ENCODE peak calls at places on chromosomes 16 and 17, in nine cellular contexts. S is osteoblast, W is uterus, H is tibial artery, R is IMR-90, P is heart right ventricle, B is NB4, A is fibroblast of mammary gland, U is neural crest cell. K is an unnamed sample.

GRCh38 chr16:188674-189073 is 8.4 kb downstream of the HBQ1 start:
- DNase-seq in U (no peak), H (no peak), W (no peak), S (peak), R (no peak), B (peak), A (no peak), P (no peak), K (no peak)

GRCh38 chr16:75198135-75198600 is 8.8 kb downstream of the CTRB2 start:
- DNase-seq in H (peak), S (peak), P (no peak), B (no peak), A (peak), R (peak), U (no peak), W (peak), K (no peak)

GRCh38 chr17:27668488-27668823 is 37.5 kb downstream of the LGALS9 start:
- DNase-seq in S (no peak), R (no peak), H (no peak), A (no peak), B (no peak), P (no peak), U (no peak), W (no peak), K (no peak)

GRCh38 chr17:83171661-83172060 is 92.3 kb downstream of the METRNL start:
- DNase-seq in S (peak), B (no peak), R (no peak), H (no peak), U (no peak), P (no peak), W (no peak), A (no peak), K (no peak)

GRCh38 chr16:21599994-21600773 is 807 bp downstream of the METTL9 start:
- DNase-seq in U (no peak), W (no peak), A (peak), S (peak), B (peak), H (no peak), R (peak), P (no peak), K (no peak)

GRCh38 chr17:44024853-44025252 is 10.1 kb upstream of the TMEM101 start:
- DNase-seq in B (no peak), R (no peak), W (no peak), S (peak), H (no peak), A (no peak), U (no peak), P (no peak), K (no peak)

GRCh38 chr16:8645141-8645521 is 23.6 kb downstream of the METTL22 start:
- DNase-seq in P (no peak), H (no peak), R (no peak), A (no peak), S (no peak), U (no peak), B (peak), W (no peak), K (no peak)

GRCh38 chr17:3982113-3982512 is 17.9 kb upstream of the ATP2A3 start:
- DNase-seq in H (no peak), R (no peak), S (peak), A (no peak), P (no peak), U (no peak), B (no peak), W (no peak), K (no peak)

GRCh38 chr16:51818342-51818944 is 667.4 kb upstream of the SALL1 start:
- DNase-seq in S (no peak), B (peak), A (peak), W (peak), U (peak), H (no peak), P (no peak), R (peak), K (no peak)

GRCh38 chr17:7650509-7651096 is at the start of gene ATP1B2:
- DNase-seq in R (no peak), P (peak), B (peak), W (peak), A (peak), H (no peak), U (peak), S (peak), K (peak)

GRCh38 chr17:64343833-64344637 is 46.6 kb downstream of the PECAM1 start:
- DNase-seq in A (peak), W (peak), B (no peak), R (peak), H (peak), P (peak), U (no peak), S (peak), K (no peak)

GRCh38 chr17:21297026-21297520 is 12.6 kb downstream of the MAP2K3 start:
- DNase-seq in P (no peak), W (no peak), S (peak), A (peak), B (no peak), R (no peak), U (no peak), H (no peak), K (no peak)

GRCh38 chr16:70709457-70709856 is 23.6 kb upstream of the MTSS2 start:
- DNase-seq in A (no peak), R (no peak), S (no peak), W (no peak), B (no peak), U (no peak), H (no peak), P (no peak), K (no peak)

GRCh38 chr16:87389245-87389644 is 2.9 kb upstream of the MAP1LC3B start:
- DNase-seq in W (no peak), P (no peak), R (no peak), U (no peak), B (peak), S (no peak), A (no peak), H (no peak), K (no peak)

GRCh38 chr17:7380855-7381683 is at the start of gene TNK1:
- DNase-seq in A (no peak), B (no peak), S (peak), W (peak), P (peak), R (no peak), H (no peak), U (no peak), K (no peak)

GRCh38 chr17:18117974-18118632 is 9.5 kb downstream of the MYO15A start:
- DNase-seq in A (peak), P (no peak), H (no peak), R (peak), W (no peak), S (no peak), B (no peak), U (no peak), K (no peak)

GRCh38 chr17:29977836-29978235 is 36.4 kb downstream of the EFCAB5 start:
- DNase-seq in W (no peak), H (no peak), R (peak), P (no peak), B (no peak), A (peak), S (peak), U (no peak), K (no peak)

GRCh38 chr17:50624321-50624935 is 10.3 kb upstream of the ABCC3 start:
- DNase-seq in B (no peak), S (peak), A (no peak), P (no peak), W (no peak), H (no peak), R (no peak), U (no peak), K (no peak)

GRCh38 chr17:77423589-77424451 is 283.1 kb downstream of the SEC14L1 start:
- DNase-seq in U (no peak), B (no peak), H (peak), R (peak), P (peak), A (peak), S (peak), W (peak), K (no peak)

GRCh38 chr16:66740533-66740932 is 10.9 kb downstream of the DYNC1LI2 start:
- DNase-seq in S (no peak), B (no peak), P (no peak), H (no peak), R (no peak), U (no peak), W (no peak), A (peak), K (no peak)

GRCh38 chr17:17377071-17377487 is 73.9 kb downstream of the NT5M start:
- DNase-seq in H (no peak), A (no peak), P (no peak), S (peak), U (no peak), B (no peak), R (no peak), W (no peak), K (no peak)

GRCh38 chr17:79338142-79338541 is 263.5 kb downstream of the ENGASE start:
- DNase-seq in W (no peak), U (no peak), P (no peak), A (no peak), H (no peak), R (no peak), S (no peak), B (no peak), K (no peak)

GRCh38 chr17:56754523-56755208 is 79.1 kb downstream of the C17orf67 start:
- DNase-seq in P (no peak), B (peak), S (peak), A (peak), W (no peak), U (no peak), H (no peak), R (peak), K (no peak)

GRCh38 chr16:89331371-89332109 is 114.0 kb downstream of the ZNF778 start:
- DNase-seq in H (no peak), R (no peak), S (peak), W (no peak), P (no peak), A (no peak), B (no peak), U (no peak), K (no peak)

GRCh38 chr17:7260601-7261376 is 1.5 kb downstream of the CLDN7 start:
- DNase-seq in S (peak), P (no peak), R (no peak), H (no peak), U (no peak), W (no peak), A (no peak), B (no peak), K (peak)

GRCh38 chr17:76685846-76686245 is 24.9 kb downstream of the MXRA7 start:
- DNase-seq in R (no peak), B (no peak), A (no peak), P (peak), W (no peak), S (no peak), U (no peak), H (no peak), K (no peak)

GRCh38 chr17:19746517-19746916 is 1.6 kb downstream of the ALDH3A1 start:
- DNase-seq in S (no peak), W (no peak), P (no peak), R (no peak), U (no peak), A (no peak), B (no peak), H (no peak), K (no peak)

GRCh38 chr16:57693539-57693938 is 1.1 kb upstream of the DRC7 start:
- DNase-seq in W (no peak), S (no peak), B (no peak), P (no peak), A (no peak), R (no peak), U (no peak), H (no peak), K (no peak)

GRCh38 chr17:77601054-77601979 is 357.2 kb upstream of the TNRC6C start:
- DNase-seq in P (peak), B (no peak), H (peak), S (peak), W (peak), R (no peak), A (no peak), U (no peak), K (no peak)

GRCh38 chr17:63113167-63113566 is 147.1 kb downstream of the TANC2 start:
- DNase-seq in W (no peak), B (peak), H (no peak), S (no peak), A (peak), R (no peak), U (no peak), P (no peak), K (no peak)

GRCh38 chr16:87838643-87839541 is 30.4 kb downstream of the SLC7A5 start:
- DNase-seq in S (no peak), U (no peak), W (no peak), H (no peak), R (no peak), P (no peak), B (no peak), A (no peak), K (no peak)

GRCh38 chr17:60170835-60171752 is 21.3 kb downstream of the CA4 start:
- DNase-seq in H (no peak), A (peak), U (no peak), P (no peak), S (no peak), W (no peak), B (no peak), R (peak), K (no peak)

GRCh38 chr17:333626-334396 is 18.8 kb downstream of the RPH3AL start:
- DNase-seq in B (no peak), H (peak), U (peak), A (peak), S (peak), R (peak), W (peak), P (peak), K (no peak)

GRCh38 chr17:19376799-19377198 is 1.5 kb upstream of the MAPK7 start:
- DNase-seq in S (no peak), W (peak), R (no peak), A (no peak), B (no peak), H (peak), P (no peak), U (no peak), K (no peak)

GRCh38 chr17:50355336-50355700 is 9.4 kb downstream of the XYLT2 start:
- DNase-seq in P (no peak), B (no peak), R (no peak), W (no peak), S (peak), U (no peak), H (no peak), A (no peak), K (no peak)

GRCh38 chr16:50298591-50299507 is 32.5 kb downstream of the ADCY7 start:
- DNase-seq in U (no peak), R (no peak), B (no peak), W (peak), P (peak), S (peak), H (peak), A (no peak), K (no peak)

GRCh38 chr17:50863221-50863843 is 2.8 kb downstream of the TOB1 start:
- DNase-seq in W (no peak), P (no peak), U (peak), H (no peak), R (no peak), A (peak), B (peak), S (no peak), K (no peak)

GRCh38 chr16:79528281-79528680 is 72.3 kb downstream of the MAF start:
- DNase-seq in W (no peak), B (no peak), H (no peak), P (no peak), A (no peak), S (no peak), U (no peak), R (no peak), K (no peak)

GRCh38 chr17:39513256-39513655 is 52.0 kb downstream of the CDK12 start:
- DNase-seq in P (no peak), S (no peak), W (no peak), R (no peak), A (no peak), B (no peak), H (no peak), U (no peak), K (no peak)

GRCh38 chr17:49016775-49017463 is 19.7 kb downstream of the IGF2BP1 start:
- DNase-seq in U (no peak), H (peak), A (peak), R (peak), S (peak), W (peak), P (no peak), B (no peak), K (no peak)
- TF ChIP-seq CTCF in U (no peak), H (no peak), A (no peak), R (no peak), S (no peak), W (no peak), P (no peak), B (no peak), K (no peak)

GRCh38 chr17:5078106-5079028 is at the start of gene ZFP3:
- DNase-seq in U (no peak), B (peak), H (peak), P (peak), R (peak), S (peak), A (peak), W (peak), K (no peak)
- TF ChIP-seq CTCF in U (no peak), B (peak), H (no peak), P (no peak), R (no peak), S (no peak), A (no peak), W (no peak), K (no peak)

GRCh38 chr16:84158455-84158854 is 13.3 kb downstream of the DNAAF1 start:
- DNase-seq in U (no peak), P (no peak), S (peak), A (no peak), W (no peak), H (no peak), B (no peak), R (no peak), K (no peak)

GRCh38 chr16:84155226-84155625 is 10.1 kb downstream of the DNAAF1 start:
- DNase-seq in P (no peak), H (no peak), S (no peak), W (no peak), R (no peak), A (no peak), U (no peak), B (no peak), K (no peak)

GRCh38 chr16:84153660-84154214 is 8.6 kb downstream of the DNAAF1 start:
- DNase-seq in S (peak), H (peak), B (peak), R (peak), U (no peak), A (peak), W (no peak), P (no peak), K (no peak)

GRCh38 chr16:84159006-84159405 is 13.9 kb downstream of the DNAAF1 start:
- DNase-seq in P (no peak), U (no peak), W (no peak), B (no peak), H (peak), A (no peak), R (no peak), S (no peak), K (no peak)

GRCh38 chr16:84156342-84156784 is 11.3 kb downstream of the DNAAF1 start:
- DNase-seq in B (no peak), W (no peak), A (peak), R (no peak), H (no peak), U (no peak), S (no peak), P (no peak), K (no peak)
- TF ChIP-seq CTCF in B (no peak), W (no peak), A (peak), R (peak), H (no peak), U (peak), S (no peak), P (no peak), K (no peak)

GRCh38 chr16:83744521-83744981 is 63.2 kb upstream of the HSBP1 start:
- DNase-seq in U (peak), B (peak), S (no peak), R (peak), W (no peak), H (peak), A (no peak), P (peak), K (no peak)

GRCh38 chr16:83743241-83743640 is 64.5 kb upstream of the HSBP1 start:
- DNase-seq in W (no peak), S (no peak), H (no peak), U (no peak), A (no peak), B (no peak), P (no peak), R (no peak), K (no peak)

GRCh38 chr16:83742520-83742919 is 65.3 kb upstream of the HSBP1 start:
- DNase-seq in S (no peak), U (no peak), B (no peak), P (no peak), A (no peak), H (no peak), W (no peak), R (no peak), K (no peak)

GRCh38 chr16:83743720-83744119 is 64.1 kb upstream of the HSBP1 start:
- DNase-seq in H (no peak), U (no peak), R (no peak), A (no peak), P (no peak), B (no peak), W (no peak), S (no peak), K (no peak)

GRCh38 chr16:83746611-83747010 is 61.2 kb upstream of the HSBP1 start:
- DNase-seq in P (no peak), W (no peak), S (no peak), R (no peak), U (no peak), H (no peak), A (no peak), B (no peak), K (no peak)
- TF ChIP-seq CTCF in P (no peak), W (no peak), S (no peak), R (no peak), U (no peak), H (no peak), A (no peak), B (no peak), K (no peak)

GRCh38 chr17:1714488-1714979 is 4.4 kb upstream of the TLCD2 start:
- DNase-seq in A (peak), W (peak), S (peak), H (peak), B (peak), R (peak), U (peak), P (peak), K (peak)

GRCh38 chr17:1715803-1716075 is 5.6 kb upstream of the TLCD2 start:
- DNase-seq in U (no peak), A (no peak), B (no peak), S (no peak), P (no peak), R (no peak), W (no peak), H (no peak), K (no peak)

GRCh38 chr17:1714980-1715802 is 5.0 kb upstream of the TLCD2 start:
- DNase-seq in H (peak), P (peak), S (peak), R (peak), A (peak), U (peak), W (peak), B (peak), K (peak)

GRCh38 chr17:1716912-1717695 is 6.9 kb upstream of the TLCD2 start:
- DNase-seq in P (peak), A (peak), S (peak), R (peak), U (peak), H (peak), W (peak), B (peak), K (no peak)

GRCh38 chr17:1716076-1716911 is 6.1 kb upstream of the TLCD2 start:
- DNase-seq in S (peak), R (peak), U (peak), P (peak), W (peak), B (peak), A (peak), H (peak), K (peak)
- TF ChIP-seq CTCF in S (peak), R (peak), U (no peak), P (no peak), W (no peak), B (no peak), A (no peak), H (no peak), K (no peak)

GRCh38 chr17:72297326-72298115 is 176.7 kb downstream of the SOX9 start:
- DNase-seq in U (no peak), H (peak), R (peak), P (peak), W (no peak), B (no peak), S (peak), A (peak), K (no peak)
- TF ChIP-seq CTCF in U (no peak), H (no peak), R (no peak), P (no peak), W (no peak), B (no peak), S (no peak), A (no peak), K (no peak)

GRCh38 chr17:31515226-31515759 is 123.8 kb downstream of the RAB11FIP4 start:
- DNase-seq in R (no peak), W (no peak), P (no peak), B (no peak), H (no peak), A (no peak), U (no peak), S (peak), K (no peak)

GRCh38 chr17:31521632-31522283 is 130.3 kb downstream of the RAB11FIP4 start:
- DNase-seq in W (no peak), P (no peak), R (no peak), B (no peak), U (no peak), S (peak), H (no peak), A (no peak), K (no peak)

GRCh38 chr17:31513731-31514427 is 122.4 kb downstream of the RAB11FIP4 start:
- DNase-seq in W (no peak), B (no peak), R (no peak), U (no peak), P (no peak), S (peak), A (no peak), H (no peak), K (no peak)

GRCh38 chr17:31518478-31518877 is 127.0 kb downstream of the RAB11FIP4 start:
- DNase-seq in R (no peak), B (no peak), A (no peak), P (no peak), S (no peak), U (no peak), W (no peak), H (no peak), K (no peak)

DNA sequence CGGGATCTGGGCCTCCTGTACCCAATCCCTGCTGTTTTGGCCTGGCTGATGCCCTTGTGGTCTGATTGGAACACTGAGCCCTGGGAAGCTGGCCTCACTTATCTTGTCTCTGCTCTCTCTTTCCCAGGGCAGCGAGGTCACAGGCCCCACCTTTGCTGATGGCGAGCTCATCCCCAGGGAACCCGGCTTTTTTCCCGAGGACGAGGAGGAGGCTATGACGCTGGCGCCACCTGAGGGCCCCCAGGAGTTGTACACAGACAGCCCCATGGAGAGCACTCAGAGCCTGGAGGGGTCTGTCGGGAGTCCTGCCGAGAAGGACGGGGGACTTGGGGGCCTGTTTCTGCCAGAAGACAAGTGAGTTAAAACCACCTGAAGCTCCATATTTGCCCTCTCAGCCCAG is 126.0 kb downstream of the RAB11FIP4 start:
- DNase-seq in W (no peak), P (no peak), A (no peak), H (no peak), B (peak), R (no peak), U (no peak), S (peak), K (no peak)
- TF ChIP-seq CTCF in W (no peak), P (no peak), A (peak), H (no peak), B (peak), R (peak), U (peak), S (peak), K (no peak)